ENCODE peak calls at places on chromosomes 16 and 17, in four cellular contexts. M, B, H and K are unnamed samples.

GRCh38 chr17:30809867-30810266 is 14.6 kb downstream of the CRLF3 start:
- DNase-seq in M (no peak), B (no peak), H (no peak), K (no peak)

GRCh38 chr17:33935822-33936221 is 319.3 kb upstream of the CCL2 start:
- DNase-seq in M (no peak), B (no peak), H (no peak), K (no peak)

GRCh38 chr16:5025171-5025632 is 8.5 kb downstream of the NAGPA start:
- DNase-seq in M (peak; percentile 63), B (peak; percentile 33), H (no peak), K (no peak)

GRCh38 chr17:63696381-63696961 is 3.5 kb downstream of the LIMD2 start:
- DNase-seq in M (no peak), B (no peak), H (no peak), K (no peak)

GRCh38 chr17:19630651-19631050 is 17.9 kb upstream of the ALDH3A2 start:
- DNase-seq in M (no peak), B (no peak), H (no peak), K (no peak)

GRCh38 chr16:56741399-56741798 is 11.5 kb downstream of the NUP93 start:
- DNase-seq in M (no peak), B (no peak), H (no peak), K (no peak)

GRCh38 chr17:21194688-21195087 is 19.3 kb downstream of the TMEM11 start:
- DNase-seq in M (no peak), B (peak; percentile 67), H (no peak), K (peak; percentile 65)

GRCh38 chr17:12402963-12403622 is 262.6 kb upstream of the MYOCD start:
- DNase-seq in M (no peak), B (no peak), H (no peak), K (no peak)

GRCh38 chr17:74113952-74114351 is 89.5 kb upstream of the RPL38 start:
- DNase-seq in M (no peak), B (no peak), H (no peak), K (no peak)